ENCODE peak calls at places on chromosomes 7 and 10, in eight cellular contexts. X is transverse colon; B is CD8-positive, alpha-beta memory T cell; K is mesenchymal stem cell; L is CD8-positive, alpha-beta T cell; I is neural progenitor cell; D is fibroblast of lung; F is SJSA1. T is an unnamed sample. For H3K4me1, the result is how much of the 10 kb centered on the place peaks cover.

GRCh38 chr7:91292506-91292905 is 28.3 kb downstream of the FZD1 start:
- DNase-seq in X (no peak), B (no peak), K (no peak), L (no peak), I (no peak), D (no peak), F (no peak), T (no peak)

GRCh38 chr10:127833804-127834203 is 58.9 kb downstream of the CLRN3 start:
- DNase-seq in X (peak), B (no peak), K (no peak), L (no peak), I (no peak), D (no peak), F (no peak), T (no peak)

GRCh38 chr7:131480384-131481315 is 75.8 kb downstream of the PODXL start:
- DNase-seq in X (no peak), B (no peak), K (peak), L (no peak), I (no peak), D (peak), F (peak), T (peak)

GRCh38 chr7:5363729-5364128 is 59.9 kb downstream of the TNRC18 start:
- DNase-seq in X (no peak), B (no peak), K (no peak), L (no peak), I (no peak), D (no peak), F (no peak), T (no peak)

GRCh38 chr10:78716034-78716660 is 352.6 kb upstream of the ZMIZ1 start:
- DNase-seq in X (no peak), B (no peak), K (no peak), L (no peak), I (no peak), D (no peak), F (no peak), T (no peak)

GRCh38 chr10:12503311-12503710 is 154.0 kb downstream of the CAMK1D start:
- DNase-seq in X (peak), B (no peak), K (no peak), L (no peak), I (no peak), D (no peak), F (no peak), T (no peak)

GRCh38 chr10:10609379-10609955 is 408.2 kb upstream of the CELF2 start:
- DNase-seq in X (no peak), B (no peak), K (no peak), L (no peak), I (no peak), D (no peak), F (no peak), T (no peak)

GRCh38 chr10:128751851-128752250 is 625.6 kb upstream of the MKI67 start:
- DNase-seq in X (no peak), B (no peak), K (no peak), L (no peak), I (no peak), D (no peak), F (no peak), T (no peak)

GRCh38 chr10:75611972-75612331 is 180.5 kb downstream of the LRMDA start:
- DNase-seq in X (no peak), B (no peak), K (no peak), L (no peak), I (no peak), D (no peak), F (no peak), T (no peak)

GRCh38 chr10:133267829-133268228 is 8.8 kb downstream of the ADAM8 start:
- DNase-seq in X (no peak), B (no peak), K (no peak), L (no peak), I (no peak), D (no peak), F (no peak), T (no peak)

GRCh38 chr10:15197276-15197675 is 28.8 kb upstream of the NMT2 start:
- DNase-seq in X (no peak), B (no peak), K (no peak), L (no peak), I (no peak), D (peak), F (peak), T (no peak)

GRCh38 chr10:65294329-65294728 is 1631.5 kb upstream of the LRRTM3 start:
- DNase-seq in X (no peak), B (no peak), K (peak), L (no peak), I (no peak), D (peak), F (no peak), T (peak)

GRCh38 chr7:18177815-18178660 is 150.4 kb upstream of the PRPS1L1 start:
- DNase-seq in X (no peak), B (no peak), K (peak), L (no peak), I (no peak), D (peak), F (peak), T (no peak)

GRCh38 chr7:85186083-85186520 is 754 bp downstream of the SEMA3D start:
- DNase-seq in X (peak), B (no peak), K (peak), L (no peak), I (peak), D (peak), F (no peak), T (peak)

GRCh38 chr10:100014129-100014762 is 4.5 kb upstream of the DNMBP start:
- DNase-seq in X (no peak), B (no peak), K (no peak), L (no peak), I (no peak), D (no peak), F (no peak), T (no peak)

GRCh38 chr7:144854839-144855424 is 19.1 kb upstream of the TPK1 start:
- DNase-seq in X (no peak), B (no peak), K (peak), L (no peak), I (peak), D (peak), F (peak), T (peak)

GRCh38 chr10:93593254-93593653 is 7.8 kb downstream of the RBP4 start:
- DNase-seq in X (no peak), B (no peak), K (no peak), L (no peak), I (no peak), D (no peak), F (no peak), T (no peak)

GRCh38 chr7:44587843-44588711 is 6.0 kb upstream of the TMED4 start:
- DNase-seq in X (peak), B (peak), K (peak), L (peak), I (no peak), D (peak), F (peak), T (peak)

GRCh38 chr10:24415455-24416169 is 206.7 kb downstream of the KIAA1217 start:
- DNase-seq in X (peak), B (no peak), K (peak), L (no peak), I (peak), D (peak), F (no peak), T (peak)

GRCh38 chr7:135338151-135338550 is 104.5 kb downstream of the STRA8 start:
- DNase-seq in X (no peak), B (no peak), K (no peak), L (no peak), I (no peak), D (no peak), F (no peak), T (no peak)

GRCh38 chr7:36568437-36568818 is 155.9 kb downstream of the AOAH start:
- DNase-seq in X (no peak), B (no peak), K (no peak), L (no peak), I (no peak), D (no peak), F (no peak), T (no peak)
- H3K4me1 ChIP-seq in X (under half), B (under half), K (under half), L (under half), I (under half), D (under half), F (under half), T (under half)

GRCh38 chr10:66892833-66893232 is 33.0 kb upstream of the LRRTM3 start:
- DNase-seq in X (no peak), B (no peak), K (no peak), L (no peak), I (no peak), D (no peak), F (no peak), T (no peak)
- H3K4me3 ChIP-seq in X (no peak), B (no peak), K (no peak), L (no peak), I (no peak), D (no peak), F (no peak), T (no peak)

GRCh38 chr10:98169379-98169778 is 34.9 kb downstream of the R3HCC1L start:
- DNase-seq in X (no peak), B (no peak), K (no peak), L (no peak), I (no peak), D (no peak), F (no peak), T (no peak)
- H3K4me1 ChIP-seq in X (under half), B (under half), K (under half), L (under half), I (under half), D (under half), F (under half), T (under half)

GRCh38 chr10:125153693-125154490 is 6.5 kb downstream of the CTBP2 start:
- DNase-seq in X (no peak), B (no peak), K (peak), L (no peak), I (no peak), D (peak), F (no peak), T (no peak)

GRCh38 chr10:125154529-125154928 is 5.8 kb downstream of the CTBP2 start:
- DNase-seq in X (no peak), B (no peak), K (peak), L (no peak), I (no peak), D (no peak), F (peak), T (no peak)

GRCh38 chr10:125151824-125152634 is 8.3 kb downstream of the CTBP2 start:
- DNase-seq in X (peak), B (no peak), K (no peak), L (no peak), I (peak), D (no peak), F (no peak), T (no peak)

GRCh38 chr10:125151170-125151823 is 9.1 kb downstream of the CTBP2 start:
- DNase-seq in X (no peak), B (no peak), K (no peak), L (no peak), I (no peak), D (no peak), F (no peak), T (no peak)

GRCh38 chr10:125152646-125153368 is 7.6 kb downstream of the CTBP2 start:
- DNase-seq in X (peak), B (no peak), K (peak), L (no peak), I (peak), D (peak), F (no peak), T (no peak)
- H3K4me3 ChIP-seq in X (peak), B (no peak), K (peak), L (no peak), I (peak), D (no peak), F (no peak), T (no peak)

GRCh38 chr10:26483554-26483953 is 45.4 kb downstream of the APBB1IP start:
- DNase-seq in X (no peak), B (no peak), K (no peak), L (no peak), I (no peak), D (peak), F (no peak), T (no peak)

GRCh38 chr10:26478061-26478460 is 39.9 kb downstream of the APBB1IP start:
- DNase-seq in X (no peak), B (no peak), K (no peak), L (no peak), I (no peak), D (no peak), F (no peak), T (no peak)

GRCh38 chr10:26479766-26480492 is 41.8 kb downstream of the APBB1IP start:
- DNase-seq in X (no peak), B (no peak), K (no peak), L (no peak), I (no peak), D (no peak), F (no peak), T (no peak)

GRCh38 chr10:26481914-26482550 is 43.9 kb downstream of the APBB1IP start:
- DNase-seq in X (peak), B (no peak), K (no peak), L (no peak), I (no peak), D (no peak), F (no peak), T (no peak)

GRCh38 chr10:26480909-26481703 is 43.0 kb downstream of the APBB1IP start:
- DNase-seq in X (no peak), B (no peak), K (no peak), L (no peak), I (no peak), D (no peak), F (no peak), T (no peak)
- H3K4me1 ChIP-seq in X (under half), B (half or more), K (under half), L (half or more), I (under half), D (under half), F (under half), T (under half)

T was measured in A673.